ENCODE peak calls at places on chromosomes 1 and 21, in eight cellular contexts. Y, L, T, N, W, A, D and S are unnamed samples.

GRCh38 chr1:24745711-24746582 is 700 bp downstream of the CLIC4 start:
- DNase-seq in A (no peak), N (peak; percentile 84), T (no peak), W (no peak), L (no peak), Y (peak; percentile 94), D (peak; percentile 66), S (no peak)

GRCh38 chr1:51313961-51314777 is 16.2 kb downstream of the TTC39A start:
- DNase-seq in W (no peak), D (peak; percentile 87), Y (no peak), A (no peak), T (no peak), N (no peak), L (peak; percentile 33), S (no peak)

GRCh38 chr1:55472115-55472514 is 257.0 kb upstream of the USP24 start:
- DNase-seq in Y (no peak), A (no peak), N (no peak), T (no peak), W (no peak), D (no peak), L (no peak), S (no peak)

GRCh38 chr1:23722652-23723051 is 20.6 kb upstream of the ELOA start:
- DNase-seq in L (no peak), A (no peak), W (no peak), T (no peak), D (no peak), Y (no peak), N (no peak), S (no peak)

GRCh38 chr1:89557443-89557820 is 32.8 kb downstream of the LRRC8B start:
- DNase-seq in W (no peak), Y (no peak), N (no peak), L (no peak), T (no peak), A (no peak), D (no peak), S (no peak)

GRCh38 chr21:46429754-46430681 is 28.7 kb upstream of the DIP2A start:
- DNase-seq in Y (no peak), N (no peak), W (no peak), T (no peak), D (no peak), A (no peak), L (peak; percentile 46), S (no peak)

GRCh38 chr1:109499661-109500536 is 6.0 kb downstream of the CYB561D1 start:
- DNase-seq in Y (no peak), A (no peak), D (peak; percentile 76), L (no peak), T (no peak), N (no peak), W (no peak), S (no peak)

GRCh38 chr1:229093546-229094336 is 177.2 kb upstream of the RAB4A start:
- DNase-seq in L (no peak), A (no peak), Y (peak; percentile 42), T (peak; percentile 59), W (no peak), N (no peak), D (no peak), S (no peak)

GRCh38 chr1:201309420-201309819 is 26.1 kb downstream of the PKP1 start:
- DNase-seq in N (peak; percentile 31), T (peak; percentile 39), D (peak; percentile 12), Y (peak; percentile 94), A (no peak), W (no peak), L (peak; percentile 83), S (peak; percentile 35)

GRCh38 chr1:172533511-172534116 is 664 bp downstream of the SUCO start:
- DNase-seq in N (peak; percentile 39), A (no peak), Y (peak; percentile 88), W (peak; percentile 16), D (peak; percentile 36), L (no peak), T (no peak), S (no peak)

GRCh38 chr21:45636921-45637646 is 6.4 kb upstream of the PCBP3 start:
- DNase-seq in T (no peak), N (no peak), Y (no peak), A (no peak), D (no peak), W (no peak), L (no peak), S (no peak)

GRCh38 chr1:101365186-101365585 is 128.4 kb downstream of the S1PR1 start:
- DNase-seq in T (no peak), L (no peak), Y (no peak), N (no peak), W (no peak), A (no peak), D (peak; percentile 54), S (no peak)

GRCh38 chr1:79617777-79618176 is 611.2 kb upstream of the ADGRL4 start:
- DNase-seq in N (no peak), Y (no peak), T (no peak), D (no peak), A (no peak), W (no peak), L (no peak), S (no peak)

GRCh38 chr1:182811975-182812727 is 22.6 kb downstream of the NPL start:
- DNase-seq in A (no peak), Y (no peak), W (no peak), T (no peak), D (no peak), L (no peak), N (no peak), S (no peak)

GRCh38 chr1:53946252-53947171 is at the start of gene LRRC42:
- DNase-seq in W (no peak), D (no peak), L (no peak), A (peak; percentile 89), Y (no peak), T (no peak), N (no peak), S (no peak)
- TF ChIP-seq POLR2A in W (no peak), D (peak; percentile 60), L (peak; percentile 42), A (peak; percentile 29), Y (no peak), T (no peak), N (no peak), S (no peak)

DNA sequence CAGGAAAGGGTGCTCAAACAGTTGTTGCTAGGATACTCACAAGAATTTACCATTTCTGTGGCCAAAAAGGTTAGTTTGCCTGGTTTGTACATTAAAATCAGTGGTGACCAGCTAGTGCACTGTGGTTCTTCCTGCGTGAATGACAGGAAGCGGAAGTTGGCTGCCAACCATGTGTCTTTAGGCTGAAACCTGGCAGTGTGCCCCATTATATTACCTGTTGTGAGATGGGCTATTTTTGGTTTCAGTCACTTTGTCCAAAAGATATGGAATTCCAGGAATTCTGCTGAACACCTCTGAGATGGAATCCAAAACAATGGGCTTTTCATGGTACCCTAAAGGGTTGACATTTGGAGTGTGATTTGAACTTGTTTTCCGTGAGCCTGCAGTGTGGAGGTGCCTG is 13.6 kb downstream of the MAP3K21 start:
- DNase-seq in A (no peak), D (no peak), T (no peak), N (no peak), W (no peak), L (no peak), Y (no peak), S (no peak)
- TF ChIP-seq POLR2A in A (no peak), D (no peak), T (no peak), N (no peak), W (no peak), L (no peak), Y (no peak), S (no peak)

GRCh38 chr1:42336978-42337377 is 1.9 kb upstream of the FOXJ3 start:
- DNase-seq in N (no peak), Y (no peak), D (no peak), T (no peak), L (no peak), W (no peak), A (no peak), S (no peak)
- TF ChIP-seq POLR2A in N (no peak), Y (no peak), D (no peak), T (no peak), L (no peak), W (no peak), A (no peak), S (no peak)

GRCh38 chr1:9244501-9245229 is 10.1 kb downstream of the H6PD start:
- DNase-seq in A (no peak), Y (no peak), W (no peak), N (peak; percentile 37), L (no peak), D (no peak), T (no peak), S (no peak)
- TF ChIP-seq POLR2A in A (no peak), Y (no peak), W (no peak), N (no peak), L (no peak), D (no peak), T (no peak), S (no peak)

GRCh38 chr1:167924102-167924501 is 10.2 kb upstream of the ADCY10 start:
- DNase-seq in D (no peak), A (no peak), Y (no peak), L (no peak), T (no peak), N (no peak), W (no peak), S (no peak)
- TF ChIP-seq POLR2A in D (no peak), A (no peak), Y (no peak), L (no peak), T (no peak), N (no peak), W (no peak), S (no peak)

GRCh38 chr1:110580244-110580643 is 25.9 kb downstream of the KCNA2 start:
- DNase-seq in W (no peak), L (no peak), T (no peak), Y (peak; percentile 61), N (no peak), A (no peak), D (no peak), S (no peak)

GRCh38 chr1:110582378-110582777 is 23.8 kb downstream of the KCNA2 start:
- DNase-seq in D (no peak), Y (peak; percentile 60), L (no peak), A (no peak), T (no peak), W (no peak), N (no peak), S (no peak)

GRCh38 chr1:110583505-110583904 is 22.7 kb downstream of the KCNA2 start:
- DNase-seq in T (no peak), N (no peak), W (no peak), A (no peak), L (no peak), D (no peak), Y (peak; percentile 8), S (no peak)

GRCh38 chr1:110579460-110579859 is 26.7 kb downstream of the KCNA2 start:
- DNase-seq in L (no peak), T (no peak), Y (peak; percentile 31), A (no peak), D (no peak), N (no peak), W (no peak), S (no peak)

DNA sequence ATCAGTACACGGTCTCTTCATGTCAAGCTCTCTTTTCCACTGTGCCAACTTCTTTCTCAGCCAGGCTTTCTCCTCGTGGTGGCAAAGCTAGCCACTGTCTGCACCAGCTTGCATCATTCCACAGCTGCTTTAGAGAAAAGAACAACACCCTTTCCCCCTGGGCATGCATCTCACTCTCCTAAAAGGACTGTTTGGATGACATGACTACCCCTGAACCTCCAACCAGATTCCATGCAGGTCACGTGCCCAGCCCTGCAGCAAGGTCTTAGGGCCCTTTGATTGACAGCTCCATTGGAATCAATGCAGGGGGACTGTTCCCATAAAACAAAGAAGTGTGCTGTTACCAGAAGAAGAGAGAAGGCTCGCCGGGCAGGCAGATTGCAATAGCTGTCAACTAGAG is 24.5 kb downstream of the KCNA2 start:
- DNase-seq in T (no peak), W (no peak), L (no peak), A (no peak), D (no peak), Y (peak; percentile 34), N (no peak), S (no peak)
- TF ChIP-seq POLR2A in T (no peak), W (no peak), L (no peak), A (no peak), D (no peak), Y (no peak), N (no peak), S (no peak)

GRCh38 chr1:47241114-47242113 is 9.4 kb upstream of the TAL1 start:
- DNase-seq in N (no peak), D (no peak), T (no peak), L (no peak), A (no peak), Y (peak; percentile 52), W (no peak), S (no peak)
- TF ChIP-seq POLR2A in N (no peak), D (no peak), T (no peak), L (no peak), A (no peak), Y (no peak), W (no peak), S (no peak)